ENCODE peak calls at places on chromosomes 7 and 10, in nine cellular contexts. O, N, H, J, R, I, K, Y and P are unnamed samples. For H3K4me1 and H3K9me3, the result is how much of the 10 kb centered on the place peaks cover.

GRCh38 chr10:108187396-108188012 is 1023.0 kb upstream of the SORCS1 start:
- DNase-seq in O (no peak), N (no peak), H (no peak), J (no peak), R (no peak), I (no peak), K (no peak), Y (no peak), P (no peak)

GRCh38 chr10:80408198-80409085 is at the start of gene PRXL2A:
- DNase-seq in O (peak), N (peak), H (peak), J (peak), R (peak), I (peak), K (peak), Y (peak), P (peak)

GRCh38 chr7:73517241-73517995 is 4.7 kb downstream of the BAZ1B start:
- DNase-seq in O (no peak), N (no peak), H (no peak), J (no peak), R (peak), I (no peak), K (peak), Y (no peak), P (no peak)

GRCh38 chr7:128145191-128145590 is 95.9 kb upstream of the LEP start:
- DNase-seq in O (no peak), N (no peak), H (no peak), J (no peak), R (no peak), I (no peak), K (no peak), Y (no peak), P (no peak)

GRCh38 chr7:75688200-75689136 is 50.3 kb downstream of the HIP1 start:
- DNase-seq in O (no peak), N (no peak), H (no peak), J (peak), R (no peak), I (no peak), K (peak), Y (no peak), P (no peak)

GRCh38 chr7:1669954-1670893 is at the start of gene ELFN1:
- DNase-seq in O (peak), N (peak), H (no peak), J (peak), R (peak), I (no peak), K (peak), Y (peak), P (no peak)

GRCh38 chr10:95229724-95230627 is 35.9 kb downstream of the ACSM6 start:
- DNase-seq in O (no peak), N (peak), H (no peak), J (no peak), R (no peak), I (no peak), K (no peak), Y (peak), P (no peak)

GRCh38 chr10:93211989-93212388 is 138.3 kb downstream of the CYP26A1 start:
- DNase-seq in O (no peak), N (no peak), H (no peak), J (no peak), R (no peak), I (no peak), K (no peak), Y (no peak), P (no peak)

GRCh38 chr7:33418251-33418701 is 288.9 kb downstream of the BBS9 start:
- DNase-seq in O (no peak), N (no peak), H (no peak), J (no peak), R (no peak), I (no peak), K (no peak), Y (peak), P (no peak)

GRCh38 chr10:2077231-2077630 is 339.9 kb upstream of the ADARB2 start:
- DNase-seq in O (no peak), N (no peak), H (no peak), J (no peak), R (no peak), I (no peak), K (no peak), Y (no peak), P (no peak)

GRCh38 chr7:116572036-116572435 is 47.2 kb downstream of the CAV1 start:
- DNase-seq in O (no peak), N (peak), H (no peak), J (no peak), R (no peak), I (no peak), K (no peak), Y (no peak), P (no peak)

GRCh38 chr7:116573541-116573940 is 48.7 kb downstream of the CAV1 start:
- DNase-seq in O (no peak), N (no peak), H (no peak), J (no peak), R (no peak), I (no peak), K (no peak), Y (no peak), P (no peak)

GRCh38 chr7:116576350-116577319 is 51.8 kb downstream of the CAV1 start:
- DNase-seq in O (peak), N (peak), H (no peak), J (no peak), R (peak), I (no peak), K (no peak), Y (peak), P (no peak)

GRCh38 chr7:116575853-116576252 is 51.0 kb downstream of the CAV1 start:
- DNase-seq in O (no peak), N (no peak), H (no peak), J (no peak), R (no peak), I (no peak), K (no peak), Y (no peak), P (no peak)

DNA sequence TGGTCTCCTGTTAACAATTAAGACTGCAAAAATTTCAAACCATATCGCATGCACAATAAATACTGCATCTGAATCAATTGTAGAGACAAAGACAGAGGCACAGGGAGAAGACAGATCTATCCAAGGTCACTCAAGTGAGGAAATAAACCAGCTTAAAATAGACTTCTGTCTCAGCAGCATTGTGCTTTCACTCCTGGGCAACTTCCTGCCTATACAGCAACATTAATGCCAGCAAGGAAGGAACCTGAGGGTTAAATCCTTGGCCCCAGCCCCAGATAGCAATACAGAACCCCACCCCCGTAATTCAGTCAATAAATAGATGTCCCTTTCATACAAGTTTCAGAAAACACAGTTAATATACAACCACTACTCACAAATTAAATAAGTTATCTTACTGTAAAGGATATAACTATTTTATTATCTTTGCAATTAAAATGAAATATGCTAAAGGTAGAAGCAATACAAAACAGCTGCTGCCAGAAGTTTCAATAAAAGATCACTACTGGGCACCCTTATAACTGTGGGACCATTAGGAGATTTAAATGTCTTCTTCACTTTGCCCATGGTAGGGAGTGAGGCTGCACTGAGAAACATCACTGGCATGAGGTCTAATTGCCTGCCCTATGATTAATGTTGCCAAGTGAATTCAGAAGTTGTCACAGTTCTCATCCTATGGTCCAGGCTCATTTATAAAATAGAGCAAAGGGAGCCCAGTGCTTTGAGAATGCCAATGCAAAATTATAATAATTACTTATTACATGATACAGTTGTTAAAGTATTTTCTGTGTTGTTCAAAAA is 49.4 kb downstream of the CAV1 start:
- DNase-seq in O (no peak), N (no peak), H (no peak), J (no peak), R (no peak), I (no peak), K (no peak), Y (no peak), P (no peak)
- H3K4me1 ChIP-seq in O (under half), N (half or more), H (under half), J (under half), R (under half), I (under half), K (under half), Y (under half), P (under half)

GRCh38 chr10:38119038-38119437 is 24.9 kb downstream of the ZNF37A start:
- DNase-seq in O (no peak), N (no peak), H (no peak), J (no peak), R (no peak), I (no peak), K (no peak), Y (no peak), P (no peak)

DNA sequence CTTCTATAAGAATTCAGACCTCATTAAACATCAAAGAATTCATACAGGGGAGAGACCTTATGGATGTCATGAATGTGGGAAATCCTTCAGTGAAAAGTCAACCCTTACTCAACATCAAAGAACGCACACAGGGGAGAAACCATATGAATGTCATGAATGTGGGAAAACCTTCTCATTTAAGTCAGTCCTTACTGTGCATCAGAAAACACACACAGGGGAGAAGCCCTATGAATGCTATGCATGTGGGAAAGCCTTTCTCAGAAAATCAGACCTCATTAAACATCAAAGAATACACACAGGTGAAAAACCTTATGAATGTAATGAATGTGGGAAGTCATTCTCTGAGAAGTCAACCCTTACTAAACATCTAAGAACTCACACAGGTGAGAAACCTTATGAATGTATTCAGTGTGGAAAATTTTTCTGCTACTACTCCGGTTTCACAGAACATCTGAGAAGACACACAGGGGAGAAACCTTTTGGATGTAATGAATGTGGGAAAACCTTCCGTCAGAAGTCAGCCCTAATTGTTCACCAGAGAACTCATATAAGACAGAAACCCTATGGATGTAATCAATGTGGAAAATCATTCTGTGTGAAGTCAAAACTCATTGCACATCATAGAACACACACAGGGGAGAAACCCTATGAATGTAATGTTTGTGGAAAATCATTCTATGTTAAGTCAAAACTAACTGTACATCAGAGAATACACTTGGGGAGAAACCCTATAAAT is 24.1 kb downstream of the ZNF37A start:
- DNase-seq in O (no peak), N (peak), H (no peak), J (no peak), R (no peak), I (no peak), K (no peak), Y (peak), P (no peak)
- H3K9me3 ChIP-seq in O (under half), N (half or more), H (under half), J (half or more), R (under half), I (half or more), K (half or more), Y (under half), P (half or more)

DNA sequence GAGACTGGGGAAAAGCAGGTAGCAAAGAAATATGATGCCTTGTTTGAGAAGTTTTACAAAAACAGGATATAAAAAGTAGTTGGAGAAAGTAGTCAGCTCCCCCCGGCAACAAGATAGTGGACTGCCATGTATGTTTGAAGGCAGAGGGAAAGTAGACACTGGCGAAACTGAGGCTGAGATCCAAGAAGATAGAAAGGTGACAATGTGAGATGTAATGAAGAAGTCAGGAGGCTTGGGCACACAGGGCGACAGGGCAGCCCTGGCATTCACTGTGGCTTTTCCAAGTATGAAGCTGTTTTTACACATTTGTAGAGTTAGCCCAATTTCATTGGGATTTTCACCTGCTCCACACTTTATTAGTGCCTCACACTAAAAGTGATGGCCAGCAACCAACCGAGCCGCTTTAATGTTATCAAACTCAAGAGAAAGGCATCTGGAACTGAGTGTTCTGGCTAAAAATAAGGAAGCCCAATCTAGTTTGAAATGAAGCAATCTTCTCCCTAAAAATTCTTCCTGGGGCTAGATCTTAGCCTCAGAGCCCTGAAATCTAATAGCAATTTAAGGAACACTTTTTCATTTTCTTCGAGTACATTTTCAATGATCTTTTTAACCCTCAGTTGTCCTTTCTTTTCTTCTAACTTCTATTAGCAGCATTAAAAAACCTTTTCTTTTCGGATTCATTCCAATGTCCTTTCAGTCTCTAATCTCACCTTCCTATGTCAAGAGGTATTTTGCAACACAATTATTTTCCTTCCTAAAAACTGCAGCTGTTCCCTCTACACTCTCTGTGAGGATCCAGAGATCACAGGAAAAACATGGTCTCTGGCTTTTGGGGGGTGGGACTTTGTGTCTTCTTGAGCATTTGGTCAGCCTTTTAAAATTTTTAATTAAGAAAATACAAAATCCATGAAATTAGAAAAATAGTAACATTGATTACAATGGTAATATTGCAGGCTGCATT is 108.0 kb downstream of the RNLS start:
- DNase-seq in O (peak), N (no peak), H (no peak), J (no peak), R (no peak), I (no peak), K (no peak), Y (peak), P (no peak)
- H3K4me3 ChIP-seq in O (no peak), N (no peak), H (no peak), J (no peak), R (no peak), I (no peak), K (no peak), Y (no peak), P (no peak)

GRCh38 chr10:105727131-105727530 is 1086.0 kb downstream of the SORCS3 start:
- DNase-seq in O (no peak), N (no peak), H (no peak), J (no peak), R (no peak), I (no peak), K (no peak), Y (no peak), P (no peak)
- H3K4me1 ChIP-seq in O (under half), N (under half), H (under half), J (under half), R (under half), I (under half), K (under half), Y (under half), P (under half)

GRCh38 chr10:131249957-131250347 is 61.6 kb downstream of the TCERG1L start:
- DNase-seq in O (no peak), N (no peak), H (no peak), J (peak), R (peak), I (no peak), K (no peak), Y (no peak), P (no peak)
- H3K9me3 ChIP-seq in O (under half), N (under half), H (under half), J (under half), R (under half), I (under half), K (under half), Y (under half), P (under half)

DNA sequence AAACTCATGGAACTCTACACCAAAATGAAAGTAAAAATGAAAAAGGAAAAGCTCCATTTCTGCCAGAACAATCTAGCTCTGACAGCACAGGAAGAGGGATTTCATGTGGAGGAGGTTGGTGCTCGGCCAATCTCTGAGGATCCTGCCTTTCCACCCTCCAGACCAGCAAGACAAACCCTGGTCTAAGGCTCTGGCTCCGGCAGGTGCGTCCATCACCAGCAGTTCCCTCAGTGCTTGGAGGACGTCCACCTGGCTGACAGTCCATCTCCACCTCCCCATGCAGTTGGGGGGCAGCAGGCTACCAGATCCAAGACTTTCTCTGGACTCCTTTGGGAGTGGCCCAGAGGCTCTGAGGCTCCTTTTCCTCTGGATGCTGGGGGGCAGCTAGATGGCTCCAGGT is 25.0 kb upstream of the LOXL4 start:
- DNase-seq in O (no peak), N (no peak), H (no peak), J (no peak), R (no peak), I (no peak), K (peak), Y (peak), P (no peak)
- H3K4me3 ChIP-seq in O (no peak), N (no peak), H (no peak), J (no peak), R (no peak), I (no peak), K (no peak), Y (no peak), P (no peak)

DNA sequence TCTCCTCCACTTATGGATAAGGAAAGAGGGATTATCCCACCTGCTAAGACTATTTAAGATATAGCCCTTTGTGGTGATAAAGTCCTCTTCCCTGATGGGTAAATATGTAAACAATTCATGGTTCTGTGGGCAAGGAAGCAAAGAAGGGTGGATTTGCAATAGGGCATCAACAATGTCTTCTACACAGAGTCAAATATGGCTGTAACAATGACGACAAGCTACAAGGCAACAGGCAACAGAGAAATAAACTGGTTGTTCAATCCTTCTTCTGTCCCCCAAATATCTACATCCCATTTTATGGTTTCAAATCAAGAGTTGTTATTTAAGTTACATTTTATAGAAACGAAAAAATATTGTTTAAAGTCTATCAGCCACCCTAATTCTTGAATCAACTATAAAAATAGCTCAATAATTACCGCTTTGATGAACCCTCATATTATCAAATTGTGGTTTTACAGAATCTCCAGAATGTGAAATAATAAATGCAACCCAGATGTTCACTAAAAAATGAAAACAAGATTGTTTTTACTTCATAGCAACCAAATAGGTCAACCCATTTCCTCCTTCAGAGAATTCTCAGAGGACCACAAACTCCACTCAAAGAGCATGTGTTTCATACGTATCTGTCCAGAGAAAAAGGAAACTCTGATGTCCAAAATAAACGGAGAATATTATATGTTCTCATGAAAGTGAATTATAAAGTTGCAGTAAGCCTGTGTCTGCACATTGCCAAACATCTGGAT is 13.8 kb downstream of the CYTH3 start:
- DNase-seq in O (no peak), N (no peak), H (no peak), J (no peak), R (no peak), I (no peak), K (no peak), Y (peak), P (no peak)
- H3K4me1 ChIP-seq in O (under half), N (half or more), H (under half), J (half or more), R (under half), I (under half), K (half or more), Y (under half), P (under half)

GRCh38 chr10:128712661-128713060 is 586.4 kb upstream of the MKI67 start:
- DNase-seq in O (no peak), N (no peak), H (no peak), J (no peak), R (no peak), I (no peak), K (no peak), Y (no peak), P (no peak)
- H3K9me3 ChIP-seq in O (under half), N (under half), H (under half), J (under half), R (under half), I (under half), K (under half), Y (under half), P (under half)

DNA sequence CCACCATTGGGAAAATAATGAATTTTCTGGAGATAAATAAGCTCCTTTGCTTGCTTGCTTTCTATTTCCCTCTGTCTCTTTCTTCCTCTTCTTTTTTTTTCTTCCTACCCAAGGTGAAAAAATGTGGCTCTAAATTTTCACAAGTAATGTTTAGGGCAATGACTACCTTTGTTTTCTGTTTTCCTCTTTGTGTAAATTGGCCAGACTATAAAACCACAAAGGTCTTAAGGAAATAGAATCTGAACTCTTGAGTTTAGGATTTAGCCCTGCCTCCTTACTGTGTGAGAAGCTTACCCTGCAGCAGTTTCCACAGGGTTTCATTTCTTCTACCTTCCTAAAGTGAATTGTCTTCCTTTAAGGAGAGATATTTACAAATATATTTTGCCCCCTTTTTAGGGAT is 330.4 kb downstream of the ARL4A start:
- DNase-seq in O (no peak), N (peak), H (no peak), J (no peak), R (no peak), I (no peak), K (no peak), Y (no peak), P (no peak)
- H3K4me3 ChIP-seq in O (no peak), N (peak), H (no peak), J (no peak), R (no peak), I (no peak), K (no peak), Y (no peak), P (no peak)